ENCODE peak calls at places on chromosomes 16 and 17, in nine cellular contexts. R is HCT116; Y is tibial artery; Z is heart left ventricle; V is AG04450; B is right lobe of liver; J is neuronal stem cell; K is lower lobe of right lung; C is effector memory CD4-positive, alpha-beta T cell. N is an unnamed sample. For H3K27me3 and H3K9me3, the result is how much of the 10 kb centered on the place peaks cover.

GRCh38 chr17:35428229-35428628 is 4.1 kb downstream of the SLFN12 start:
- DNase-seq in Y (no peak), J (no peak), V (no peak), K (no peak), C (no peak), R (no peak), B (no peak), Z (no peak), N (no peak)

GRCh38 chr17:19646788-19647696 is 1.5 kb upstream of the ALDH3A2 start:
- DNase-seq in K (no peak), Z (no peak), C (no peak), J (no peak), V (no peak), B (peak), R (peak), Y (no peak), N (no peak)

GRCh38 chr17:69853533-69854262 is 221.3 kb upstream of the KCNJ16 start:
- DNase-seq in J (no peak), V (no peak), Z (no peak), C (no peak), Y (no peak), B (no peak), K (no peak), R (no peak), N (peak)

GRCh38 chr16:10040136-10041080 is 141.8 kb downstream of the GRIN2A start:
- DNase-seq in B (no peak), V (no peak), Y (no peak), J (no peak), C (no peak), Z (no peak), R (no peak), K (no peak), N (no peak)

GRCh38 chr16:47888142-47888541 is 267.7 kb downstream of the ABCC12 start:
- DNase-seq in C (no peak), Z (no peak), Y (no peak), K (no peak), V (no peak), R (no peak), B (no peak), J (no peak), N (no peak)

GRCh38 chr16:5615868-5616642 is 518.5 kb upstream of the EEF2KMT start:
- DNase-seq in Y (no peak), K (peak), B (peak), J (peak), V (no peak), C (no peak), Z (peak), R (peak), N (peak)

GRCh38 chr17:30093463-30094147 is 23.0 kb upstream of the NSRP1 start:
- DNase-seq in Y (no peak), K (no peak), Z (no peak), C (peak), J (peak), V (no peak), R (peak), B (no peak), N (no peak)

GRCh38 chr16:82653550-82654511 is 27.1 kb downstream of the CDH13 start:
- DNase-seq in V (peak), J (no peak), C (peak), R (peak), K (no peak), Y (no peak), B (no peak), Z (no peak), N (no peak)

GRCh38 chr16:10172848-10173655 is 9.2 kb downstream of the GRIN2A start:
- DNase-seq in R (no peak), Z (no peak), V (no peak), B (no peak), Y (no peak), K (no peak), C (no peak), J (no peak), N (no peak)

GRCh38 chr17:35612924-35613521 is 25.9 kb downstream of the AP2B1 start:
- DNase-seq in Z (no peak), R (peak), V (no peak), Y (peak), C (no peak), B (peak), K (no peak), J (peak), N (no peak)

GRCh38 chr16:87180069-87180468 is 137.1 kb downstream of the C16orf95 start:
- DNase-seq in J (no peak), C (no peak), Y (no peak), B (no peak), V (no peak), K (no peak), Z (no peak), R (no peak), N (no peak)

GRCh38 chr16:12024429-12024828 is 47.9 kb downstream of the SNX29 start:
- DNase-seq in B (no peak), R (no peak), V (no peak), Z (no peak), Y (no peak), J (no peak), C (no peak), K (no peak), N (no peak)

GRCh38 chr17:73316919-73317505 is 5.2 kb upstream of the CDC42EP4 start:
- DNase-seq in V (no peak), J (no peak), Y (no peak), R (no peak), K (no peak), C (no peak), B (no peak), Z (no peak), N (no peak)

GRCh38 chr16:77035361-77035760 is 155.6 kb upstream of the MON1B start:
- DNase-seq in K (no peak), Y (no peak), C (no peak), B (no peak), J (no peak), Z (no peak), R (no peak), V (no peak), N (no peak)

GRCh38 chr17:81097134-81097942 is 62.4 kb downstream of the BAIAP2 start:
- DNase-seq in Y (peak), Z (peak), V (peak), B (no peak), R (peak), C (peak), K (peak), J (peak), N (peak)

GRCh38 chr17:37607637-37608368 is 1.4 kb downstream of the SYNRG start:
- DNase-seq in C (no peak), V (no peak), B (no peak), R (no peak), K (no peak), Y (no peak), Z (no peak), J (no peak), N (no peak)

GRCh38 chr17:80949451-80950421 is 41.9 kb upstream of the CHMP6 start:
- DNase-seq in J (no peak), K (peak), Z (peak), C (no peak), V (no peak), B (peak), R (no peak), Y (no peak), N (no peak)

GRCh38 chr16:31077024-31077423 is 2.8 kb downstream of the ZNF646 start:
- DNase-seq in J (no peak), V (no peak), Z (no peak), R (no peak), B (no peak), Y (no peak), C (no peak), K (no peak), N (no peak)

GRCh38 chr17:42284020-42284369 is 4.3 kb upstream of the STAT5A start:
- DNase-seq in B (peak), Y (no peak), V (no peak), C (no peak), J (no peak), Z (no peak), K (no peak), R (no peak), N (no peak)

GRCh38 chr17:59238904-59239303 is 18.6 kb downstream of the GDPD1 start:
- DNase-seq in Z (no peak), K (no peak), V (no peak), J (no peak), Y (no peak), C (no peak), B (no peak), R (no peak), N (no peak)

GRCh38 chr17:30211371-30211770 is 24.1 kb downstream of the SLC6A4 start:
- DNase-seq in J (no peak), R (no peak), K (no peak), Z (no peak), V (no peak), C (no peak), B (no peak), Y (no peak), N (no peak)

GRCh38 chr16:89381788-89382187 is 108.6 kb downstream of the ANKRD11 start:
- DNase-seq in J (no peak), Z (no peak), Y (no peak), K (no peak), V (no peak), C (no peak), B (peak), R (no peak), N (no peak)

GRCh38 chr17:51725185-51725584 is 433.3 kb downstream of the CA10 start:
- DNase-seq in V (no peak), B (no peak), C (no peak), Y (no peak), R (no peak), Z (no peak), J (no peak), K (no peak), N (no peak)

GRCh38 chr16:78639775-78640174 is 540.3 kb downstream of the WWOX start:
- DNase-seq in B (no peak), Y (no peak), V (no peak), K (no peak), J (no peak), C (no peak), Z (no peak), R (no peak), N (no peak)

GRCh38 chr17:10077561-10078299 is 120.7 kb downstream of the GAS7 start:
- DNase-seq in B (no peak), J (no peak), K (no peak), V (no peak), Z (no peak), C (no peak), Y (no peak), R (no peak), N (no peak)

GRCh38 chr16:57530531-57531252 is 5.7 kb downstream of the CCDC102A start:
- DNase-seq in Y (no peak), V (no peak), Z (peak), B (peak), K (peak), R (no peak), C (no peak), J (no peak), N (no peak)

GRCh38 chr16:66382966-66383299 is 16.4 kb downstream of the CDH5 start:
- DNase-seq in B (no peak), V (peak), Z (no peak), K (no peak), J (no peak), C (no peak), Y (no peak), R (no peak), N (no peak)

GRCh38 chr16:19281246-19281645 is 4.3 kb upstream of the CLEC19A start:
- DNase-seq in Y (no peak), B (no peak), V (no peak), R (no peak), K (no peak), C (no peak), J (no peak), Z (no peak), N (no peak)

GRCh38 chr17:38509008-38509771 is 80.9 kb downstream of the ARHGAP23 start:
- DNase-seq in K (peak), R (peak), J (peak), Y (peak), B (peak), Z (peak), V (peak), C (peak), N (peak)

GRCh38 chr16:66364117-66364958 is 2.2 kb upstream of the CDH5 start:
- DNase-seq in C (no peak), J (no peak), Z (peak), Y (peak), R (no peak), V (no peak), B (no peak), K (peak), N (peak)

GRCh38 chr17:36501963-36502362 is 15.5 kb downstream of the ZNHIT3 start:
- DNase-seq in Z (no peak), C (no peak), R (no peak), V (no peak), K (no peak), J (no peak), Y (no peak), B (peak), N (no peak)

GRCh38 chr17:73155410-73156165 is 9.2 kb upstream of the SSTR2 start:
- DNase-seq in Y (no peak), Z (no peak), C (no peak), K (no peak), V (no peak), J (no peak), B (no peak), R (no peak), N (no peak)

GRCh38 chr16:66481943-66482390 is 54.9 kb downstream of the BEAN1 start:
- DNase-seq in V (no peak), Z (no peak), C (no peak), R (no peak), B (peak), K (no peak), J (no peak), Y (peak), N (no peak)

GRCh38 chr17:31581491-31581890 is 190.0 kb downstream of the RAB11FIP4 start:
- DNase-seq in C (no peak), K (no peak), R (no peak), J (no peak), B (no peak), Y (peak), V (no peak), Z (peak), N (peak)

GRCh38 chr17:8075081-8075480 is 12.4 kb downstream of the ALOX12B start:
- DNase-seq in Z (no peak), V (no peak), B (no peak), R (no peak), K (peak), C (no peak), Y (no peak), J (no peak), N (no peak)

GRCh38 chr17:8075574-8076342 is 11.8 kb downstream of the ALOX12B start:
- DNase-seq in J (no peak), K (peak), Y (no peak), B (no peak), R (no peak), V (no peak), Z (no peak), C (no peak), N (no peak)

GRCh38 chr17:8079291-8080207 is 8.0 kb downstream of the ALOX12B start:
- DNase-seq in V (no peak), K (peak), Z (peak), B (peak), J (peak), C (peak), Y (peak), R (peak), N (peak)

GRCh38 chr17:8073627-8074485 is 13.7 kb downstream of the ALOX12B start:
- DNase-seq in V (no peak), Y (no peak), J (peak), R (peak), B (peak), K (peak), Z (peak), C (peak), N (peak)

DNA sequence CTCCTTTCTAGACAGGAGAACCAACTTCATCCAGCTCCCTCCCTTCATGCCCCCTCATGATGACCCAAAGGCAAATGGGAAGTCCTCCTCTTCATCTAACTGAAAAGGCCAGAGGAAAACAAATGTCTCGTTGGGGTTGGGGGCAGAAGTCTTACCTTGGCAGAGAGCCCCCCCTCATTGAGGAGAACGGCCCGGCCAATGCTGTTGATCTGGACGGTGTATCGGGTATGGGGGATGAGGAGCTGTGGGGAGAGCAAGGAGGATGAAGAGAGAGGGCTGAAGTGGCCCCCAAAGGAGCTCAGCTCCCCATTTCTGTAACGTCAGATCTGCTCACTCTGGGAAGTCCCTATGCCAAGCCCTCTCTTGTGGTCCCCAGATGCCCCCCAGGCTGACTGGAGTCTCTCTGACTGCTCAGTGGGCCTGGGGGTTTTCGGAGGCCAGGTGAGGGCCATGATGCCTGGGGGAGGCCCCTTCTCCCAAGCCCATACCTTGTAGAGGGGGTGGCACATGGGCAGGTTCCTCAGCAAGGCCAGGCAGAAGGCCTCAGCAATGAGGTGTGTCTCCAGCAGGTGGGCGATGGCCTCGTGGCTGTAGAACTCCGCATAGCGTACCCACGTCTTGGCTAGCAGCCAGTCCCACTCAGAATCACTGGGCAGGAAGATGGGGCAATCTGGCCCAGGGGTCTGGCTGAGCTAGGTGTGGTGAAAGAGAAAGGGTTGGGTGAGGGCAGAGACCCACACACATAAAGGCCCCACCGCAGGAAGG is 10.8 kb downstream of the ALOX12B start:
- DNase-seq in K (peak), J (no peak), Z (no peak), V (no peak), C (no peak), Y (no peak), R (no peak), B (no peak), N (no peak)
- H3K27me3 ChIP-seq in K (half or more), J (half or more), Z (half or more), V (half or more), C (under half), Y (half or more), R (under half), B (under half), N (half or more)

GRCh38 chr17:17834974-17835373 is 1.8 kb downstream of the SREBF1 start:
- DNase-seq in V (no peak), Y (no peak), Z (no peak), J (no peak), R (no peak), C (no peak), K (no peak), B (no peak), N (no peak)
- H3K4me3 ChIP-seq in V (peak), Y (no peak), Z (no peak), J (no peak), R (peak), C (no peak), K (peak), B (peak), N (peak)

DNA sequence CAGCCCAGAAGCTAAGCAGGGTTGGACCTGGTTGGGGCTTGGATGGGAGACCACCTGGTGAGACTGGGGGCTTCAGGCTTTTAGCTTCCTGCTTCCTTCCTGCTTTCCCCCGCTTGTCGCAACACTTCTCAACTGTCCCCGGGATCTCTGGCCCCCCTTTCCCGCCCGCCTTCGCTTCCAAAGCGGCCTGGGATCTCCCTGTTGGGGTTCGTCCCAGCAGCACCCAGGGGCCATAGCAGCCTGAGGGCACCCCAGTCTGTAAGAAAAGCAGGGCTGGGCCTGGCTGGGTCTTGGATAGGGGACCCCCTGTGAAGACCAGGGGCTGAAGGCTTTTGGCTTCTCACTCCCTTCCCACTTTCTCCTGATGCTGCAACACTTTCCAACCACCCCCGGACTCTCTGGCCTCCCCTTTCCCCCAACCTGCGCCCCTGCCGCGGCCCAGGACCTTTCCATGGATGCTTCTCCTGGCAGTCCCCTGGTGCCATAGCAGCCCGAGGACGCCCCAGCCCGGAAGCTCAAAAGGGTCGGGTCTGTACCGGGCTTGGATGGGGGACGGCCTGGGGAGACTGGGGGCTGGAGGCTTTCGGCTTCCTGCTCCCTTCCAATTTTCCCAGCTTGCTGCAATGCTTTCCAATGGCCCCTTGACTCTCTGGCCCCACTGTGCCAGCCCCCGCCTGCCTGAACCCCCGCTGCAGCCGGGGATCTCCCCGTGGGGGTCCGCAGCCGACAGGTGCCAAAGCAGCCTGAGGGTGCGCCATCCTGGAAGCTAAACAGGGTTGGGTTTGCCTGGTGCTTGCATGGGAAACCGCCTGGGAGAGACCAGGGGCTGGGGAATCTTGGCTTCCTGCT is 2276.2 kb downstream of the TP53TG3F start:
- DNase-seq in B (no peak), R (no peak), K (no peak), Y (no peak), V (no peak), C (no peak), Z (no peak), J (no peak), N (no peak)
- H3K9me3 ChIP-seq in B (under half), R (under half), K (under half), Y (under half), V (under half), C (under half), Z (under half), J (under half), N (under half)

GRCh38 chr17:61404702-61405046 is 5.0 kb downstream of the TBX2 start:
- DNase-seq in V (no peak), R (no peak), K (no peak), Z (peak), Y (no peak), C (no peak), J (no peak), B (no peak), N (no peak)

GRCh38 chr17:61405686-61406542 is 6.3 kb downstream of the TBX2 start:
- DNase-seq in Z (peak), Y (peak), C (no peak), B (no peak), V (no peak), K (peak), R (no peak), J (no peak), N (peak)

GRCh38 chr17:61402978-61403845 is 3.6 kb downstream of the TBX2 start:
- DNase-seq in K (peak), J (no peak), V (no peak), B (no peak), Z (peak), R (no peak), C (no peak), Y (no peak), N (no peak)

GRCh38 chr17:61405047-61405685 is 5.5 kb downstream of the TBX2 start:
- DNase-seq in C (no peak), Z (peak), V (no peak), Y (no peak), R (no peak), J (no peak), K (peak), B (no peak), N (no peak)

DNA sequence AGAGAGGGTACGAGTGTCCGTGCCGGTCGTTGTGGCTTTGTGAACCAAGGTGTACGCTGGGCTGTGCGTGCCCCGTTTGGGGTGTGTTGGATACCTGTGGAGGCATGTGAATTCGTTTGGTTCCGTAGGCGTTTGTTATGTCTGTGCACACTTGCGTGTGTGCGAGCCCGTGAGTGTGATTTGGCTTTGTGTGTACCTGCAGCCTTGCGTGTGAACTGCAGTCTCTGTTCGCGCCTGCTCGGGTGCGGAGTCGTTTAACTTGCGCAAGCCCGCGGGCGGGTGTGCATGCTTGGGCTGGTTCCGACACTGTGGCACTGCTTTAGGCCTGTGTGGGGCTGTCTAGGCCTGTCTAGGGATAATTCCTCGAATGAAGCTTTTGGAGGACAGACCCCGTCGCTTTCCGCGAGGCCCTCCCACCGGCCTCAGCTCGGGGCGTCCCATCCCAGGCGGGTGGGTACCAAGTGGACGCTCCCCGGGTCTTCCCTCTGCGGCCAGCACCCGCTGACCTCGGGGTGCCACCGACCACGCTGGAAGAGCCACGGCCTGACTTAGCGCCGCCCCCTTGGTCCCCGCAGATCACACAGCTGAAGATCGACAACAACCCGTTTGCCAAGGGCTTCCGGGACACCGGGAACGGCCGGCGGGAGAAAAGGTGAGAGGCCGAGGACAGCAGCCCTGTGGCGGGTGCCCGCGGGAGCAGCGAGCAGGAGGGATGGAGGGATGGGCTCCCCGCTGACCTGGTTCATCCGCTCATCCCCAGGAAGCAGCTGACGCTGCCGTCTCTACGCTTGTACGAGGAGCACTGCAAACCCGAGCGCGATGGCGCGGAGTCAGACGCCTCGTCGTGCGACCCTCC is 4.4 kb downstream of the TBX2 start:
- DNase-seq in Y (no peak), C (no peak), B (no peak), K (peak), V (no peak), R (no peak), Z (peak), J (no peak), N (no peak)
- H3K27me3 ChIP-seq in Y (under half), C (half or more), B (half or more), K (half or more), V (under half), R (under half), Z (half or more), J (half or more), N (half or more)